ENCODE peak calls at places on chromosomes 11 and 22, in five cellular contexts. S is upper lobe of right lung, T is cardiac muscle cell, C is A673, L is pancreas. H is an unnamed sample.
A peak's percentile ranks its signal among the peaks of the same experiment; 100 is the strongest.

GRCh38 chr11:61542661-61543060 is 34.1 kb downstream of the LRRC10B start:
- DNase-seq in S (no peak), T (no peak), C (no peak), L (no peak), H (no peak)

GRCh38 chr11:58576792-58577440 is 1.3 kb upstream of the LPXN start:
- DNase-seq in S (no peak), T (peak; percentile 54), C (peak; percentile 43), L (no peak), H (peak; percentile 18)

GRCh38 chr11:91773090-91773489 is 451.5 kb upstream of the FAT3 start:
- DNase-seq in S (no peak), T (peak; percentile 11), C (peak; percentile 86), L (no peak), H (no peak)

GRCh38 chr11:107576497-107577086 is 11.1 kb upstream of the ALKBH8 start:
- DNase-seq in S (no peak), T (peak; percentile 66), C (peak; percentile 70), L (peak; percentile 61), H (peak; percentile 67)

GRCh38 chr11:27263046-27263445 is 100.0 kb downstream of the CCDC34 start:
- DNase-seq in S (no peak), T (no peak), C (no peak), L (no peak), H (no peak)

GRCh38 chr11:19370100-19370861 is 129.5 kb upstream of the E2F8 start:
- DNase-seq in S (no peak), T (peak; percentile 94), C (no peak), L (no peak), H (peak; percentile 38)

GRCh38 chr11:58776891-58777451 is 45.2 kb upstream of the GLYAT start:
- DNase-seq in S (no peak), T (no peak), C (no peak), L (no peak), H (no peak)

GRCh38 chr11:116909245-116909644 is 71.8 kb upstream of the APOA1 start:
- DNase-seq in S (no peak), T (no peak), C (no peak), L (no peak), H (no peak)

GRCh38 chr11:46202149-46202548 is 75.3 kb upstream of the CREB3L1 start:
- DNase-seq in S (no peak), T (no peak), C (no peak), L (no peak), H (no peak)

GRCh38 chr22:37627091-37627490 is 12.4 kb upstream of the SH3BP1 start:
- DNase-seq in S (no peak), T (peak; percentile 16), C (no peak), L (no peak), H (no peak)

GRCh38 chr22:44023404-44024287 is 456 bp upstream of the PARVB start:
- DNase-seq in S (peak; percentile 77), T (peak; percentile 46), C (peak; percentile 30), L (peak; percentile 81), H (peak; percentile 42)

GRCh38 chr22:37485714-37486223 is 415 bp downstream of the MFNG start:
- DNase-seq in S (no peak), T (no peak), C (no peak), L (no peak), H (no peak)

GRCh38 chr22:26544489-26544888 is 32.2 kb upstream of the TFIP11 start:
- DNase-seq in S (no peak), T (no peak), C (no peak), L (no peak), H (peak; percentile 36)

GRCh38 chr22:45341503-45341902 is 31.8 kb downstream of the FAM118A start:
- DNase-seq in S (no peak), T (no peak), C (no peak), L (no peak), H (peak; percentile 65)

GRCh38 chr11:2512431-2513407 is 67.9 kb downstream of the KCNQ1 start:
- DNase-seq in S (peak; percentile 63), T (no peak), C (no peak), L (peak; percentile 53), H (peak; percentile 2)

GRCh38 chr22:50570861-50571260 is 7.4 kb downstream of the CPT1B start:
- DNase-seq in S (no peak), T (no peak), C (no peak), L (no peak), H (no peak)

GRCh38 chr11:68763181-68763721 is 11.9 kb upstream of the TESMIN start:
- DNase-seq in S (no peak), T (no peak), C (peak; percentile 46), L (no peak), H (no peak)

GRCh38 chr22:30596886-30597285 is 5.2 kb upstream of the PES1 start:
- DNase-seq in S (no peak), T (no peak), C (no peak), L (peak; percentile 69), H (no peak)

GRCh38 chr11:13140028-13140870 is 131.1 kb downstream of the RASSF10 start:
- DNase-seq in S (peak; percentile 84), T (peak; percentile 41), C (no peak), L (peak; percentile 54), H (peak; percentile 94)

GRCh38 chr22:30413745-30414524 is 11.6 kb upstream of the MTFP1 start:
- DNase-seq in S (no peak), T (no peak), C (no peak), L (no peak), H (no peak)

GRCh38 chr11:119316017-119316728 is 757 bp downstream of the MCAM start:
- DNase-seq in S (peak; percentile 68), T (no peak), C (peak; percentile 64), L (no peak), H (peak; percentile 74)

GRCh38 chr11:2795491-2795991 is 90.0 kb downstream of the CDKN1C start:
- DNase-seq in S (peak; percentile 52), T (no peak), C (no peak), L (peak; percentile 35), H (peak; percentile 3)

GRCh38 chr11:16789560-16790483 is 51.4 kb downstream of the C11orf58 start:
- DNase-seq in S (peak; percentile 46), T (no peak), C (no peak), L (peak; percentile 45), H (peak; percentile 89)

GRCh38 chr22:47595122-47595521 is 832.7 kb downstream of the TBC1D22A start:
- DNase-seq in S (peak; percentile 9), T (no peak), C (no peak), L (no peak), H (no peak)

GRCh38 chr11:60748821-60749220 is 7.8 kb upstream of the MS4A15 start:
- DNase-seq in S (no peak), T (no peak), C (no peak), L (no peak), H (no peak)

GRCh38 chr11:3840870-3841425 is at the start of gene RHOG:
- DNase-seq in S (peak; percentile 93), T (peak; percentile 89), C (peak; percentile 78), L (peak; percentile 85), H (peak; percentile 75)

GRCh38 chr11:19432370-19433163 is 191.8 kb upstream of the E2F8 start:
- DNase-seq in S (no peak), T (peak; percentile 93), C (no peak), L (no peak), H (peak; percentile 55)

GRCh38 chr11:10261821-10262220 is 32.2 kb downstream of the SBF2 start:
- DNase-seq in S (no peak), T (no peak), C (peak; percentile 22), L (no peak), H (no peak)

GRCh38 chr11:114764563-114764962 is 86.2 kb downstream of the NXPE2 start:
- DNase-seq in S (no peak), T (no peak), C (no peak), L (no peak), H (no peak)

GRCh38 chr11:32088117-32088941 is 2.5 kb upstream of the RCN1 start:
- DNase-seq in S (no peak), T (peak; percentile 98), C (peak; percentile 96), L (no peak), H (peak; percentile 75)

GRCh38 chr11:121250843-121251242 is 41.7 kb upstream of the SC5D start:
- DNase-seq in S (no peak), T (no peak), C (no peak), L (no peak), H (no peak)

GRCh38 chr22:37072673-37073072 is 21.1 kb downstream of the KCTD17 start:
- DNase-seq in S (no peak), T (no peak), C (no peak), L (no peak), H (no peak)

GRCh38 chr11:118194835-118195627 is 18.6 kb upstream of the SCN2B start:
- DNase-seq in S (peak; percentile 83), T (peak; percentile 84), C (no peak), L (peak; percentile 76), H (peak; percentile 14)

GRCh38 chr22:24977370-24978230 is 25.1 kb downstream of the KIAA1671 start:
- DNase-seq in S (no peak), T (peak; percentile 41), C (peak; percentile 28), L (no peak), H (peak; percentile 83)
- H3K27ac ChIP-seq in S (peak overlapping the region; percentile 70), T (peak overlapping the region; percentile 89), C (no peak overlapping the region), L (peak overlapping the region; percentile 6), H (peak overlapping the region; percentile 94)

DNA sequence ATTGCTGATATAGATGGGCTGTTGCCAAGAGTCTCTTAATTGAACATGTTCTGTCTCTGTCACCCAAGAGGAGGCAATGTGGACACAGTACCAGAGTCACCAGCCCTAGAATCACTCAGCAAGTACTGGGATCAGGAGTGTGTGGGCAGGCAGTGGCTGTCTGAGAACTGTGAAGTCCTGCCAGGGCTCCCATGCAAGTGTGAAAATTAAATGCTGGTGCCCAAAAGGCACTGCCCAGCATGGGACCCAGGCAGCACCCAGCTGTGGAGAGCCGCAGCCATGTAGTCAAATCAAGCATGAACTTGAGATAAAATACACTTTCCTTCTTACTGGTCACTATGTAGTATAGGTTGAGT is 19.9 kb downstream of the HIRA start:
- DNase-seq in S (no peak), T (no peak), C (no peak), L (no peak), H (peak; percentile 83)
- H3K36me3 ChIP-seq in S (peaks cover 42% of the 10 kb centered on the region), T (no peaks in the 10 kb centered on the region), C (peaks cover 4% of the 10 kb centered on the region), L (no peaks in the 10 kb centered on the region), H (peaks cover 20% of the 10 kb centered on the region)

DNA sequence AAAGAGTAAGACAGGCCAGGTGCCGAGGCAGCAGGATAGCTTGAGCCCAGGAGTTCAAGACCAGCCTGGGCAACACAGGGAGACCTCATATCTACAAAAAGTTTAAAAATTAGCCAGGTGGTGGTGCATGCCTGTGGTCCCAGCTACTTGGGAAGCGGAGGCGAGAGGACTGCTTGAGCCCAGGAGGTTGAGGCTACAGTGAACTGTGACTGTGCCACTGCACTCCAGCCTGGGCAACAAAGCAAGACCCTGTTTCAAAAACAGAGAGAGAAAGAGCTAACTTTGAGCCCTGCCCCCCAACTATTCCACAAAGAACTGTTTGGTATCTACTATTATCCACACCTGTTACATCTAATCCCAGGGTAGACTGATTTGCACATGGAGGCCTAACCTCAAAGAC is 49.2 kb upstream of the RAPSN start:
- DNase-seq in S (no peak), T (no peak), C (no peak), L (no peak), H (no peak)
- H3K4me1 ChIP-seq in S (peaks cover 41% of the 10 kb centered on the region), T (peaks cover 51% of the 10 kb centered on the region), C (peaks cover 63% of the 10 kb centered on the region), L (peaks cover 7% of the 10 kb centered on the region), H (peaks cover 36% of the 10 kb centered on the region)

GRCh38 chr11:65617136-65617850 is 1.7 kb downstream of the PCNX3 start:
- DNase-seq in S (no peak), T (no peak), C (no peak), L (no peak), H (no peak)

GRCh38 chr11:65619281-65619928 is 3.8 kb downstream of the PCNX3 start:
- DNase-seq in S (no peak), T (no peak), C (no peak), L (no peak), H (no peak)

GRCh38 chr11:65616575-65617001 is 1.0 kb downstream of the PCNX3 start:
- DNase-seq in S (no peak), T (no peak), C (no peak), L (no peak), H (no peak)

GRCh38 chr11:65618763-65619162 is 3.2 kb downstream of the PCNX3 start:
- DNase-seq in S (no peak), T (no peak), C (no peak), L (no peak), H (no peak)

GRCh38 chr11:65617990-65618751 is 2.6 kb downstream of the PCNX3 start:
- DNase-seq in S (no peak), T (no peak), C (no peak), L (no peak), H (no peak)
- H3K27ac ChIP-seq in S (no peak overlapping the region), T (no peak overlapping the region), C (no peak overlapping the region), L (no peak overlapping the region), H (no peak overlapping the region)